ENCODE peak calls at places on chromosome 22, in five cellular contexts. X is cardiac fibroblast, P is heart right ventricle, F is brain microvascular endothelial cell, K is right atrium auricular region. M is an unnamed sample.

GRCh38 chr22:20750461-20751184 is 23.3 kb upstream of the SERPIND1 start:
- DNase-seq in X (peak), P (peak), F (peak), K (peak), M (peak)

GRCh38 chr22:38455530-38456271 is 702 bp upstream of the KCNJ4 start:
- DNase-seq in X (peak), P (peak), F (no peak), K (no peak), M (no peak)

GRCh38 chr22:38927033-38927789 is 30.2 kb upstream of the APOBEC3A start:
- DNase-seq in X (peak), P (peak), F (peak), K (peak), M (peak)

GRCh38 chr22:25148149-25148691 is 51.4 kb upstream of the CRYBB3 start:
- DNase-seq in X (peak), P (no peak), F (no peak), K (no peak), M (no peak)

GRCh38 chr22:48737461-48738203 is 1090.0 kb downstream of the BRD1 start:
- DNase-seq in X (no peak), P (no peak), F (no peak), K (no peak), M (no peak)

GRCh38 chr22:43099095-43099494 is 9.9 kb upstream of the TTLL1 start:
- DNase-seq in X (peak), P (no peak), F (no peak), K (no peak), M (no peak)

GRCh38 chr22:42966389-42966998 is 48.5 kb downstream of the PACSIN2 start:
- DNase-seq in X (no peak), P (no peak), F (no peak), K (no peak), M (no peak)

GRCh38 chr22:20953668-20954500 is 13.2 kb upstream of the AIFM3 start:
- DNase-seq in X (peak), P (no peak), F (no peak), K (peak), M (no peak)

GRCh38 chr22:46625113-46625842 is 5.1 kb downstream of the GRAMD4 start:
- DNase-seq in X (no peak), P (peak), F (no peak), K (no peak), M (no peak)

GRCh38 chr22:44181912-44182590 is 1.3 kb downstream of the PARVG start:
- DNase-seq in X (no peak), P (no peak), F (no peak), K (no peak), M (no peak)

GRCh38 chr22:39514373-39514973 is 5.9 kb upstream of the ATF4 start:
- DNase-seq in X (peak), P (no peak), F (peak), K (peak), M (peak)

GRCh38 chr22:22099833-22100812 is 117.5 kb upstream of the TOP3B start:
- DNase-seq in X (peak), P (no peak), F (peak), K (peak), M (no peak)

GRCh38 chr22:19203839-19204238 is 25.3 kb upstream of the SLC25A1 start:
- DNase-seq in X (no peak), P (no peak), F (no peak), K (no peak), M (no peak)

GRCh38 chr22:38657248-38657909 is 941 bp downstream of the CBY1 start:
- DNase-seq in X (peak), P (no peak), F (peak), K (no peak), M (no peak)

GRCh38 chr22:30290679-30291333 is 1.5 kb upstream of the CASTOR1 start:
- DNase-seq in X (peak), P (peak), F (peak), K (peak), M (peak)

GRCh38 chr22:47164514-47165337 is 402.3 kb downstream of the TBC1D22A start:
- DNase-seq in X (no peak), P (peak), F (no peak), K (no peak), M (no peak)

GRCh38 chr22:46769191-46769675 is 6.8 kb downstream of the TBC1D22A start:
- DNase-seq in X (no peak), P (no peak), F (no peak), K (no peak), M (no peak)

GRCh38 chr22:39627865-39628562 is 57.5 kb downstream of the CACNA1I start:
- DNase-seq in X (no peak), P (no peak), F (no peak), K (no peak), M (no peak)

GRCh38 chr22:39457047-39457545 is 284 bp downstream of the MGAT3 start:
- DNase-seq in X (no peak), P (no peak), F (no peak), K (no peak), M (no peak)

GRCh38 chr22:20141186-20142077 is 9.4 kb downstream of the CCDC188 start:
- DNase-seq in X (peak), P (no peak), F (peak), K (no peak), M (peak)

GRCh38 chr22:44537016-44537936 is 39.2 kb upstream of the RTL6 start:
- DNase-seq in X (no peak), P (no peak), F (no peak), K (no peak), M (no peak)

GRCh38 chr22:34866501-34867171 is 199.3 kb upstream of the ISX start:
- DNase-seq in X (no peak), P (no peak), F (no peak), K (no peak), M (no peak)

GRCh38 chr22:30947821-30948454 is 20.6 kb downstream of the MORC2 start:
- DNase-seq in X (peak), P (no peak), F (peak), K (no peak), M (peak)

GRCh38 chr22:39545310-39546063 is 12.9 kb upstream of the RPS19BP1 start:
- DNase-seq in X (peak), P (peak), F (no peak), K (no peak), M (no peak)

GRCh38 chr22:21646608-21647590 is 4.8 kb downstream of the SDF2L1 start:
- DNase-seq in X (peak), P (peak), F (peak), K (peak), M (peak)

GRCh38 chr22:35896306-35896705 is 132.3 kb downstream of the RBFOX2 start:
- DNase-seq in X (no peak), P (no peak), F (no peak), K (no peak), M (no peak)

GRCh38 chr22:46115755-46116490 is 34.4 kb upstream of the PPARA start:
- DNase-seq in X (no peak), P (no peak), F (no peak), K (no peak), M (no peak)

GRCh38 chr22:26725012-26725676 is 67.8 kb downstream of the MIAT start:
- DNase-seq in X (no peak), P (no peak), F (no peak), K (no peak), M (peak)

GRCh38 chr22:44130076-44130711 is 50.5 kb upstream of the PARVG start:
- DNase-seq in X (no peak), P (no peak), F (no peak), K (no peak), M (no peak)

GRCh38 chr22:44625981-44626687 is 75.9 kb upstream of the PRR5 start:
- DNase-seq in X (peak), P (peak), F (peak), K (peak), M (peak)

GRCh38 chr22:26461188-26461810 is 22.3 kb downstream of the HPS4 start:
- DNase-seq in X (peak), P (peak), F (peak), K (no peak), M (peak)

GRCh38 chr22:24421428-24421931 is 5.9 kb upstream of the ADORA2A start:
- DNase-seq in X (no peak), P (no peak), F (no peak), K (no peak), M (no peak)

GRCh38 chr22:17980638-17981051 is 43.7 kb downstream of the MICAL3 start:
- DNase-seq in X (peak), P (peak), F (no peak), K (no peak), M (peak)
- H3K4me3 ChIP-seq in X (no peak), P (no peak), F (no peak), K (peak), M (no peak)

DNA sequence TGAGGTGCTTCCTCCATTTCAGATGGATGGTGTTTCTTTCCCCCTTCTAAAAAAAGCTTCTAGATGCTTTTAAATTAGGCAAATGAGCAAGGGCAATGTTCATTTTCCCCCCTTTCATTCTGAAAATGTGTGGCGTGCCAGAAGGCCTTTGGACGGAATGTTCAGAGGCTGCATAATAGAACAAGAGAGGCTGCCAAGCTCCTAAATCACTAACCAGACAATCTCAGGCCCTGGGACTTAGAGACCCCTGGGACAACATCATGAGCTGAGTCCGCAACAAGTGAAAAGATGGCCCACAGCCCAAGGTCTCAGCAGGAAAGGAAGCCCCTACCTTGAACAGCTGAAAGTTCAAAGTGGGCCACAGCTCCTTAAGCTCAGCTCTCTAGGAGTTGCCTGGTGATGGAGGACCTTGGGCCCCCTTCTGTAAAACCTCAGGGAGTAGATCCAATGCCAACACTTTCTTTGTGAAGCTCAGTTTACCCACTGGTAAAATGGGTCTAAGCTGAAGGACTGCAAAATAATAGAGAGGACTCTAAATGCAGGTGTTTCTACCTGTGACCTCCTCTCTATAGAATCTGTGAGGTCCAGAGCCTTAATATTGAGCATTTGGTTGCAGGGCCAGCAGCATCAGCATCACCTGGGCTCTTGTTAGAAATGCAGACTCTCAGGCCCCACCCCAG is 144.0 kb downstream of the FBXO7 start:
- DNase-seq in X (no peak), P (no peak), F (no peak), K (no peak), M (no peak)
- H3K4me3 ChIP-seq in X (no peak), P (no peak), F (no peak), K (no peak), M (no peak)

GRCh38 chr22:41800348-41801146 is at the start of gene CCDC134:
- DNase-seq in X (peak), P (peak), F (peak), K (peak), M (peak)

GRCh38 chr22:41798736-41799135 is 1.7 kb upstream of the CCDC134 start:
- DNase-seq in X (no peak), P (no peak), F (no peak), K (no peak), M (no peak)

GRCh38 chr22:41799486-41800347 is 762 bp upstream of the CCDC134 start:
- DNase-seq in X (peak), P (peak), F (peak), K (peak), M (peak)

GRCh38 chr22:41801886-41802285 is 1.4 kb downstream of the CCDC134 start:
- DNase-seq in X (no peak), P (no peak), F (no peak), K (no peak), M (no peak)

DNA sequence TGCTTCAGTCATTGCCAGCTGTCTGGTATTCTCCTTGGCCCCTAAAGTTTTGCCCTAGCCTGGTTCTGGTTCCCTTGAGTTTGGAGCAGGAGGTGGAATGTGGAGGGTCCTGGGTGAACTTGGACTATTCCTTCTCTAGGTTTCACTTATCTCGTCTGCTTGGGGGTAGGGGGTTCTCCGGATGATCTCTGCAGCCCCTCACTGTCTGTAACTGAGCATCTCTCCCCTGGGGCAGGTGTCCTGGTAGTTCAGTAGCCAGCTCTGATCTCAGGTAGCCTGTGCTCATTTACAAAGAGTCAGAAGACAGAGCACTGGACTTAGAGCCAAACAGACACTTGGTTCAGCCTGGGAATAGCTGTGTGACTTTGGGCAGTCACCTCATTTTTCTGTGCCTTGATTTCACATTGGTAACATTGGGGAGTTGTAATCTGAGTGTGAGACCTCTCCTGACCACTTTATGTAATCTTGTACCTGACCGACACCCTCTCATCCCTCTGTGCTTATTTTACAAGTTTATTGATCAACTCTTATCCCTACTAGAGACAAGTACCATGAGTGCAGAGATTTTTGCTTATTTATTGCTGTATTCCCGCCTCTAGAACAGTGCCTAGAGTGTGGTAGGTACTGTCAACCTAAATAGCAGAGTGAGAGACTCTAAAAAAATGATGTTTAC is 804 bp downstream of the CCDC134 start:
- DNase-seq in X (no peak), P (no peak), F (no peak), K (no peak), M (no peak)
- H3K4me3 ChIP-seq in X (peak), P (peak), F (peak), K (peak), M (peak)

GRCh38 chr22:50473088-50473487 is 1.7 kb downstream of the SBF1 start:
- DNase-seq in X (no peak), P (peak), F (no peak), K (no peak), M (no peak)
- H3K4me3 ChIP-seq in X (no peak), P (no peak), F (no peak), K (peak), M (peak)

GRCh38 chr22:17235861-17236260 is 16.6 kb upstream of the ADA2 start:
- DNase-seq in X (no peak), P (no peak), F (no peak), K (no peak), M (no peak)
- H3K4me3 ChIP-seq in X (no peak), P (no peak), F (no peak), K (no peak), M (no peak)

GRCh38 chr22:50683994-50684371 is 11.4 kb downstream of the SHANK3 start:
- DNase-seq in X (no peak), P (no peak), F (no peak), K (no peak), M (no peak)
- H3K4me3 ChIP-seq in X (no peak), P (no peak), F (no peak), K (no peak), M (no peak)

DNA sequence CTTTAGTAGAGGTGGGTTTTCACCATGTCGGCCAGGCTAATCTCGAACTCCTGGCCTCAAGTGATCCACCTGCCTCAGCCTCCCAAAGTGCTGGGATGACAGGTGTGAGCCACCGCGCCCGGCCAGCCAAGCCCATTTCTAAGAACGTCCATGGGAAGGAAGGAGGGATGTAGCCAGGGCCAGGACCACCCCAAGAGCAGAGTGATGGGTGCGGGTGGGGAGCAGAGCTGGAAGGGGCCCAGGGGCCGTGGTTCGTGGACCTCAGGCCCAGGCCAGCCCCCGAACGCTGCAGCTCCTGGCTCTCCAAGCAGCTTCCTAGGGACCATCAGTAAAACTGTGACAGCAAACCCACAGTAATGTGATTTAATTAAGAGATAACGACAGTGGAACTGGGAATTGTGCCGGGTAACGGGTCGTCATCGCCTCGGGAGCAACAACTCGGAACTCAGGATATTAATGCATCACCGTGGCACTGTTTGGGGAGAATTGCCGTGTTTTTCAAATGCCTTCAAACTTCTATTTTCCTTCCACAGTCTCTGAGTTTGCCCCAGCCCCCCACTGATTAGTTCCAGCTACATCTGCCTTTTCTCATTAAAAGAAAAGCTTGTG is 74.3 kb downstream of the BRD1 start:
- DNase-seq in X (no peak), P (no peak), F (no peak), K (peak), M (no peak)
- H3K4me3 ChIP-seq in X (no peak), P (no peak), F (no peak), K (no peak), M (no peak)

GRCh38 chr22:29002603-29003002 is 59.0 kb downstream of the C22orf31 start:
- DNase-seq in X (no peak), P (no peak), F (no peak), K (no peak), M (no peak)
- H3K4me3 ChIP-seq in X (no peak), P (no peak), F (no peak), K (no peak), M (no peak)

GRCh38 chr22:23401111-23401909 is 178.8 kb downstream of the IGLL1 start:
- DNase-seq in X (peak), P (no peak), F (peak), K (no peak), M (peak)

GRCh38 chr22:23403152-23403719 is 176.9 kb downstream of the IGLL1 start:
- DNase-seq in X (no peak), P (no peak), F (no peak), K (no peak), M (no peak)

GRCh38 chr22:23401910-23402274 is 178.2 kb downstream of the IGLL1 start:
- DNase-seq in X (no peak), P (no peak), F (no peak), K (no peak), M (no peak)

GRCh38 chr22:23403720-23404688 is 176.1 kb downstream of the IGLL1 start:
- DNase-seq in X (no peak), P (no peak), F (no peak), K (no peak), M (no peak)

DNA sequence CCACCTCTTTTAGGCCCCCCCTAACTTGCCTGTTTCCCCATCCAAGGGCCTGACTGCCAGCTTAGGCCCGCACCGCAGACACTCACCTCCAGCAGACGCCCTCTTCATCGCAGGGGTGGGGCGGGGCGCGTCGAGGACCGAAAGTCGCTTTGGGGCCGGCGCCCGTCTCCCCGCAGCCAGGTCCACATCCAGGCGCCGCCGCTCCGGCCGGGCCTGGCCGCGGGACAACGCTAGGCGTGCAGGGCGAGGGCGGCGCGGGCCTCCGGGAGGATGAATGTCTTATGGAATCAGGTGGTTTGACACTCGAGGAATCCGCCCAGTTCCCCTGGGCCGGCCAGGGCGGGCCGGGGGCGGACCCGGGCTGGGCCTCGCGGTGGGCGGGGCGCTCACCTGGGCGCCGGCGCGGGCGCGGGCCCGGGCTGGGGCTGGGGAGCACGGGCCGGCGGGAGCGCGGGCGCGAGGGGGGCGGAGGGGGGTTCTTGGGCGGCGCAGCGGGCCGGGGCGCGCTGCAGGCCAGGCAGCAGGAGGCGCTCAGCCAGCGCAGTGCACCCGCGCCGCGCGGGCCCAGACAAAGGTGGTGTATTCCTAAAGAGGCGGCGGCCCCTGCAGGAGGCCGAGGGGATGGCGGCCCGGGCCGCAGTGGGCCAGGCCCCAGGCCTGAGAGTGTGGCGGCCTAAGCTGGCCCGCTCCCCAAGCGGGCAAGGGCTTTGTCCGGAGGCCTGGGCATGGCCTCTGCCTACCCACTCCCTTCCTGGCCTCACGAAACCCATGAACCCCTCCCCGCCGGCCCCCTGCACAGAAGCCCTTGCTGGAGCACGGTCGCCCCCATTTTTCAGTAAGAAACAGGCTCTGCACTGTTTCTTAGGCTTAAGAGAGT is 177.6 kb downstream of the IGLL1 start:
- DNase-seq in X (peak), P (peak), F (peak), K (no peak), M (peak)
- H3K4me3 ChIP-seq in X (no peak), P (peak), F (no peak), K (peak), M (no peak)

M was measured in foreskin fibroblast.